ENCODE peak calls at places on chromosomes 7 and 10, in five cellular contexts. One of them, this sample, is unnamed.
A peak's percentile ranks its signal among the peaks of the same experiment; 100 is the strongest.

GRCh38 chr10:71677261-71677660 is 42.3 kb downstream of the C10orf105 start:
- DNase-seq in OCI-LY7: no peak
- DNase-seq in uterus: no peak
- DNase-seq in BJ: no peak
- DNase-seq in PC-3: no peak
- DNase-seq in this sample: no peak

GRCh38 chr10:117778241-117778640 is 235.7 kb downstream of the EMX2 start:
- DNase-seq in OCI-LY7: no peak
- DNase-seq in uterus: no peak
- DNase-seq in BJ: no peak
- DNase-seq in PC-3: no peak
- DNase-seq in this sample: no peak

GRCh38 chr10:70274643-70275042 is 9.2 kb downstream of the NPFFR1 start:
- DNase-seq in OCI-LY7: no peak
- DNase-seq in uterus: no peak
- DNase-seq in BJ: peak; percentile 52
- DNase-seq in PC-3: no peak
- DNase-seq in this sample: peak; percentile 82

GRCh38 chr7:28955723-28956607 is 2.2 kb downstream of the TRIL start:
- DNase-seq in OCI-LY7: no peak
- DNase-seq in uterus: peak; percentile 69
- DNase-seq in BJ: no peak
- DNase-seq in PC-3: peak; percentile 80
- DNase-seq in this sample: no peak

GRCh38 chr7:132654150-132654549 is 77.9 kb upstream of the PLXNA4 start:
- DNase-seq in OCI-LY7: peak; percentile 62
- DNase-seq in uterus: no peak
- DNase-seq in BJ: no peak
- DNase-seq in PC-3: peak; percentile 23
- DNase-seq in this sample: no peak

GRCh38 chr10:61304751-61305150 is 148.4 kb downstream of the TMEM26 start:
- DNase-seq in OCI-LY7: no peak
- DNase-seq in uterus: no peak
- DNase-seq in BJ: no peak
- DNase-seq in PC-3: no peak
- DNase-seq in this sample: no peak

GRCh38 chr7:131625817-131626372 is 69.5 kb upstream of the PODXL start:
- DNase-seq in OCI-LY7: no peak
- DNase-seq in uterus: peak; percentile 59
- DNase-seq in BJ: peak; percentile 47
- DNase-seq in PC-3: peak; percentile 93
- DNase-seq in this sample: peak; percentile 25

GRCh38 chr7:84412161-84412969 is 217.8 kb upstream of the SEMA3A start:
- DNase-seq in OCI-LY7: no peak
- DNase-seq in uterus: no peak
- DNase-seq in BJ: peak; percentile 98
- DNase-seq in PC-3: peak; percentile 96
- DNase-seq in this sample: peak; percentile 97

GRCh38 chr7:114944742-114945625 is 23.1 kb downstream of the MDFIC start:
- DNase-seq in OCI-LY7: no peak
- DNase-seq in uterus: peak; percentile 88
- DNase-seq in BJ: peak; percentile 78
- DNase-seq in PC-3: no peak
- DNase-seq in this sample: peak; percentile 85

GRCh38 chr7:66054063-66054462 is 21.6 kb upstream of the ASL start:
- DNase-seq in OCI-LY7: no peak
- DNase-seq in uterus: no peak
- DNase-seq in BJ: no peak
- DNase-seq in PC-3: no peak
- DNase-seq in this sample: no peak

GRCh38 chr7:77157446-77157845 is 35.0 kb downstream of the CCDC146 start:
- DNase-seq in OCI-LY7: no peak
- DNase-seq in uterus: no peak
- DNase-seq in BJ: no peak
- DNase-seq in PC-3: no peak
- DNase-seq in this sample: no peak

GRCh38 chr10:49362596-49363260 is 33.2 kb downstream of the DRGX start:
- DNase-seq in OCI-LY7: peak; percentile 18
- DNase-seq in uterus: no peak
- DNase-seq in BJ: no peak
- DNase-seq in PC-3: no peak
- DNase-seq in this sample: no peak

GRCh38 chr7:48094861-48095293 is 5.8 kb downstream of the UPP1 start:
- DNase-seq in OCI-LY7: no peak
- DNase-seq in uterus: no peak
- DNase-seq in BJ: no peak
- DNase-seq in PC-3: peak; percentile 65
- DNase-seq in this sample: no peak

GRCh38 chr10:3786295-3786981 is 1.4 kb upstream of the KLF6 start:
- DNase-seq in OCI-LY7: peak; percentile 33
- DNase-seq in uterus: no peak
- DNase-seq in BJ: no peak
- DNase-seq in PC-3: no peak
- DNase-seq in this sample: no peak

GRCh38 chr7:108067844-108068243 is 62.3 kb downstream of the LAMB4 start:
- DNase-seq in OCI-LY7: no peak
- DNase-seq in uterus: no peak
- DNase-seq in BJ: no peak
- DNase-seq in PC-3: no peak
- DNase-seq in this sample: no peak

GRCh38 chr10:49324711-49325110 is 25.7 kb downstream of the C10orf71 start:
- DNase-seq in OCI-LY7: no peak
- DNase-seq in uterus: no peak
- DNase-seq in BJ: no peak
- DNase-seq in PC-3: peak; percentile 57
- DNase-seq in this sample: no peak

GRCh38 chr10:48670978-48671913 is 13.4 kb upstream of the WDFY4 start:
- DNase-seq in OCI-LY7: peak; percentile 96
- DNase-seq in uterus: no peak
- DNase-seq in BJ: no peak
- DNase-seq in PC-3: no peak
- DNase-seq in this sample: no peak

GRCh38 chr7:149621776-149622175 is 124.2 kb upstream of the ZNF746 start:
- DNase-seq in OCI-LY7: no peak
- DNase-seq in uterus: no peak
- DNase-seq in BJ: no peak
- DNase-seq in PC-3: no peak
- DNase-seq in this sample: no peak

GRCh38 chr7:139734395-139734794 is 43.4 kb downstream of the HIPK2 start:
- DNase-seq in OCI-LY7: no peak
- DNase-seq in uterus: peak; percentile 64
- DNase-seq in BJ: no peak
- DNase-seq in PC-3: peak; percentile 26
- DNase-seq in this sample: peak; percentile 45

GRCh38 chr10:91090761-91091529 is 129.5 kb upstream of the PCGF5 start:
- DNase-seq in OCI-LY7: no peak
- DNase-seq in uterus: no peak
- DNase-seq in BJ: no peak
- DNase-seq in PC-3: no peak
- DNase-seq in this sample: peak; percentile 17

GRCh38 chr10:22334414-22335203 is 10.7 kb upstream of the SPAG6 start:
- DNase-seq in OCI-LY7: no peak
- DNase-seq in uterus: no peak
- DNase-seq in BJ: no peak
- DNase-seq in PC-3: no peak
- DNase-seq in this sample: no peak

GRCh38 chr10:19930936-19931859 is 115.0 kb downstream of the PLXDC2 start:
- DNase-seq in OCI-LY7: peak; percentile 19
- DNase-seq in uterus: peak; percentile 79
- DNase-seq in BJ: no peak
- DNase-seq in PC-3: peak; percentile 20
- DNase-seq in this sample: no peak

GRCh38 chr7:46625032-46625431 is 704.0 kb upstream of the IGFBP3 start:
- DNase-seq in OCI-LY7: no peak
- DNase-seq in uterus: no peak
- DNase-seq in BJ: no peak
- DNase-seq in PC-3: no peak
- DNase-seq in this sample: no peak

GRCh38 chr10:15897282-15897681 is 37.0 kb upstream of the MINDY3 start:
- DNase-seq in OCI-LY7: no peak
- DNase-seq in uterus: no peak
- DNase-seq in BJ: no peak
- DNase-seq in PC-3: peak; percentile 26
- DNase-seq in this sample: no peak

GRCh38 chr7:1707756-1708611 is 37.9 kb downstream of the ELFN1 start:
- DNase-seq in OCI-LY7: no peak
- DNase-seq in uterus: no peak
- DNase-seq in BJ: no peak
- DNase-seq in PC-3: no peak
- DNase-seq in this sample: no peak
- TF ChIP-seq CTCF in OCI-LY7: peak; percentile 24
- TF ChIP-seq CTCF in uterus: no peak
- TF ChIP-seq CTCF in BJ: peak; percentile 11
- TF ChIP-seq CTCF in PC-3: peak; percentile 54
- TF ChIP-seq CTCF in this sample: no peak

GRCh38 chr7:130486114-130486962 is 5.5 kb upstream of the MEST start:
- DNase-seq in OCI-LY7: peak; percentile 69
- DNase-seq in uterus: no peak
- DNase-seq in BJ: no peak
- DNase-seq in PC-3: peak; percentile 85
- DNase-seq in this sample: no peak
- H3K4me3 ChIP-seq in OCI-LY7: peak overlapping the region; percentile 51
- H3K4me3 ChIP-seq in uterus: peak overlapping the region; percentile 25
- H3K4me3 ChIP-seq in BJ: peak overlapping the region; percentile 5
- H3K4me3 ChIP-seq in PC-3: peak overlapping the region; percentile 76
- H3K4me3 ChIP-seq in this sample: no peak overlapping the region

DNA sequence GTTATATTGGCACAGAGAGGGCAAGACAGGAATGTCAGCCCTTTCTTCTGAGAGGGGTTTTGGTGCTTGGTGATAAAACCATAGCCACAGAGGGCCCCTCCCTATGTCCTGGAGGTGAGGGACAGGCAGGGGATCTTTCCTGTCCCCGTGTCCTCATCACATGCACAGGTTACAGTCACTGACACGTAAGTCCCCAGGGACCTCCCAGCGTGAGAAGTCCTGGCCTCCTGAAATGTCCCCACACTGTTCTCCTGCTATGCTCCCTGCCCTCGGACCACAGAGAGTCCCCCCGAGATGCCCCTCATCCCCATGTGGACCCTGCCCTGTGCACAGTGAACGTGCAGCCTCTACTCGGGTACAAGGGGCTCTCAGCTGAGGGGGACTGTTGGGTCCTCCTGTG is 260.4 kb downstream of the ZMYND11 start:
- DNase-seq in OCI-LY7: no peak
- DNase-seq in uterus: no peak
- DNase-seq in BJ: no peak
- DNase-seq in PC-3: no peak
- DNase-seq in this sample: no peak
- TF ChIP-seq CTCF in OCI-LY7: no peak
- TF ChIP-seq CTCF in uterus: no peak
- TF ChIP-seq CTCF in BJ: no peak
- TF ChIP-seq CTCF in PC-3: no peak
- TF ChIP-seq CTCF in this sample: no peak

GRCh38 chr10:110501142-110501937 is 3.6 kb downstream of the DUSP5 start:
- DNase-seq in OCI-LY7: no peak
- DNase-seq in uterus: peak; percentile 94
- DNase-seq in BJ: no peak
- DNase-seq in PC-3: peak; percentile 89
- DNase-seq in this sample: peak; percentile 72
- H3K4me3 ChIP-seq in OCI-LY7: no peak overlapping the region
- H3K4me3 ChIP-seq in uterus: no peak overlapping the region
- H3K4me3 ChIP-seq in BJ: peak overlapping the region; percentile 71
- H3K4me3 ChIP-seq in PC-3: peak overlapping the region; percentile 96
- H3K4me3 ChIP-seq in this sample: peak overlapping the region; percentile 38

GRCh38 chr10:32377458-32378370 is 30.8 kb upstream of the EPC1 start:
- DNase-seq in OCI-LY7: peak; percentile 74
- DNase-seq in uterus: peak; percentile 30
- DNase-seq in BJ: no peak
- DNase-seq in PC-3: peak; percentile 59
- DNase-seq in this sample: no peak
- TF ChIP-seq CTCF in OCI-LY7: peak; percentile 97
- TF ChIP-seq CTCF in uterus: peak; percentile 24
- TF ChIP-seq CTCF in BJ: peak; percentile 49
- TF ChIP-seq CTCF in PC-3: peak; percentile 98
- TF ChIP-seq CTCF in this sample: peak; percentile 40

GRCh38 chr7:88306590-88307048 is at the start of gene STEAP4:
- DNase-seq in OCI-LY7: no peak
- DNase-seq in uterus: peak; percentile 65
- DNase-seq in BJ: no peak
- DNase-seq in PC-3: peak; percentile 87
- DNase-seq in this sample: no peak
- H3K4me3 ChIP-seq in OCI-LY7: no peak within 1 kb of the TSS
- H3K4me3 ChIP-seq in uterus: peak within 1 kb of the TSS; percentile 18
- H3K4me3 ChIP-seq in BJ: no peak within 1 kb of the TSS
- H3K4me3 ChIP-seq in PC-3: peak within 1 kb of the TSS; percentile 83
- H3K4me3 ChIP-seq in this sample: no peak within 1 kb of the TSS

GRCh38 chr7:96224682-96225081 is 97.2 kb downstream of the SLC25A13 start:
- DNase-seq in OCI-LY7: no peak
- DNase-seq in uterus: no peak
- DNase-seq in BJ: no peak
- DNase-seq in PC-3: peak; percentile 15
- DNase-seq in this sample: no peak
- TF ChIP-seq CTCF in OCI-LY7: peak; percentile 28
- TF ChIP-seq CTCF in uterus: no peak
- TF ChIP-seq CTCF in BJ: no peak
- TF ChIP-seq CTCF in PC-3: peak; percentile 37
- TF ChIP-seq CTCF in this sample: peak; percentile 16

GRCh38 chr10:119270893-119271361 is 63.6 kb downstream of the GRK5 start:
- DNase-seq in OCI-LY7: no peak
- DNase-seq in uterus: peak; percentile 67
- DNase-seq in BJ: no peak
- DNase-seq in PC-3: peak; percentile 50
- DNase-seq in this sample: no peak
- H3K4me3 ChIP-seq in OCI-LY7: no peak overlapping the region
- H3K4me3 ChIP-seq in uterus: no peak overlapping the region
- H3K4me3 ChIP-seq in BJ: no peak overlapping the region
- H3K4me3 ChIP-seq in PC-3: peak overlapping the region; percentile 45
- H3K4me3 ChIP-seq in this sample: no peak overlapping the region